ENCODE peak calls at places on chromosomes 11 and 22, in ten cellular contexts. F is CD8-positive, alpha-beta T cell; V is fibroblast of lung; R is skeletal muscle cell; S is stimulated activated CD4-positive, alpha-beta T cell treated with anti-CD3 and anti-CD28 coated beads, Interleukin-12 subunit alpha, Interleukin-12 subunit beta, amount 100 ng/mL, for 48 hours; M is right atrium auricular region; W is fibroblast of the conjunctiva; C is bronchial epithelial cell; J is GM20000; B is B cell. N is an unnamed sample.

GRCh38 chr22:50544078-50544745 is 1.5 kb upstream of the KLHDC7B start:
- DNase-seq in F (peak), W (no peak), B (peak), S (peak), J (peak), R (no peak), V (peak), C (peak), M (peak), N (no peak)

GRCh38 chr11:81237139-81237538 is 1496.5 kb downstream of the FAM181B start:
- DNase-seq in J (peak), F (no peak), B (peak), C (peak), R (no peak), W (peak), M (no peak), S (no peak), V (peak), N (peak)

GRCh38 chr11:8033312-8033715 is 46.2 kb downstream of the EIF3F start:
- DNase-seq in V (peak), R (peak), F (peak), M (peak), S (peak), J (peak), C (peak), B (peak), W (peak), N (peak)

GRCh38 chr11:49151211-49151610 is 57.2 kb downstream of the FOLH1 start:
- DNase-seq in S (no peak), B (no peak), F (no peak), C (no peak), W (no peak), V (no peak), J (no peak), M (no peak), R (no peak), N (no peak)

GRCh38 chr11:9799901-9800300 is 136.0 kb downstream of the SWAP70 start:
- DNase-seq in R (no peak), B (no peak), W (peak), M (no peak), S (no peak), V (peak), J (no peak), C (no peak), F (no peak), N (no peak)

GRCh38 chr11:96708469-96708868 is 318.7 kb downstream of the JRKL start:
- DNase-seq in B (no peak), C (no peak), R (no peak), V (no peak), M (no peak), S (no peak), W (no peak), F (no peak), J (no peak), N (no peak)

GRCh38 chr11:113096661-113097060 is 135.4 kb downstream of the NCAM1 start:
- DNase-seq in C (no peak), S (no peak), V (no peak), M (no peak), B (no peak), W (no peak), F (no peak), J (no peak), R (no peak), N (no peak)

GRCh38 chr11:71420455-71421241 is 27.5 kb downstream of the DHCR7 start:
- DNase-seq in J (peak), M (no peak), C (peak), F (no peak), W (no peak), V (peak), S (no peak), B (peak), R (no peak), N (peak)

N was measured in retinal pigment epithelial cell.